ENCODE peak calls at places on chromosomes 11 and 22, in eight cellular contexts. V is T-helper 1 cell; H is non-pigmented ciliary epithelial cell; B is pulmonary artery endothelial cell; L is naive B cell; P is AML-193; R is activated naive CD4-positive, alpha-beta T cell treated with anti-CD3 and anti-CD28 coated beads, Interleukin-2, amount 50 U/mL, for 16 hours; C is HT1080. T is an unnamed sample.

GRCh38 chr11:33997473-33998347 is 53.8 kb upstream of the CAPRIN1 start:
- DNase-seq in C (no peak), R (no peak), L (no peak), H (no peak), B (no peak), V (no peak), P (no peak), T (no peak)

GRCh38 chr11:28585007-28585406 is 476.8 kb downstream of the METTL15 start:
- DNase-seq in C (peak), V (no peak), B (no peak), R (no peak), H (peak), L (no peak), P (no peak), T (no peak)

GRCh38 chr22:20130319-20130718 is 1.3 kb upstream of the ZDHHC8 start:
- DNase-seq in V (peak), L (no peak), R (no peak), B (no peak), C (no peak), H (no peak), P (no peak), T (no peak)

GRCh38 chr11:115379528-115379927 is 124.7 kb downstream of the CADM1 start:
- DNase-seq in B (no peak), V (no peak), C (no peak), R (no peak), P (no peak), L (no peak), H (no peak), T (peak)

GRCh38 chr11:124896071-124896750 is 1.5 kb downstream of the ROBO4 start:
- DNase-seq in C (peak), L (no peak), V (no peak), H (no peak), R (no peak), P (no peak), B (no peak), T (no peak)

GRCh38 chr22:49753961-49754673 is 73.6 kb downstream of the BRD1 start:
- DNase-seq in C (no peak), P (no peak), L (no peak), V (no peak), B (no peak), R (no peak), H (no peak), T (no peak)

GRCh38 chr11:68471360-68472340 is 11.1 kb downstream of the PPP6R3 start:
- DNase-seq in C (peak), L (no peak), P (peak), V (peak), H (peak), R (no peak), B (no peak), T (no peak)

GRCh38 chr11:16511109-16511806 is 154.9 kb upstream of the SOX6 start:
- DNase-seq in H (peak), C (peak), B (no peak), R (no peak), V (no peak), P (no peak), L (no peak), T (no peak)